ENCODE peak calls at places on chromosomes 16 and 17, in five cellular contexts. A is CD4-positive, alpha-beta T cell; W is Calu3; I is brain microvascular endothelial cell; Z is MM.1S. B is an unnamed sample.

GRCh38 chr17:42989726-42990652 is 8.2 kb upstream of the RPL27 start:
- DNase-seq in W (no peak), A (no peak), Z (no peak), I (no peak), B (no peak)

GRCh38 chr17:65902831-65903549 is 288.9 kb downstream of the CEP112 start:
- DNase-seq in I (no peak), Z (no peak), A (no peak), W (no peak), B (no peak)

GRCh38 chr16:85423631-85424030 is 189.5 kb upstream of the GSE1 start:
- DNase-seq in W (no peak), I (no peak), Z (no peak), A (no peak), B (no peak)

GRCh38 chr16:66471696-66472393 is 44.8 kb downstream of the BEAN1 start:
- DNase-seq in W (no peak), Z (no peak), I (no peak), A (no peak), B (no peak)

GRCh38 chr17:40443196-40443987 is at the start of gene IGFBP4:
- DNase-seq in A (peak), Z (peak), I (no peak), W (peak), B (peak)

GRCh38 chr16:85888405-85889331 is 10.3 kb upstream of the IRF8 start:
- DNase-seq in I (peak), A (no peak), W (no peak), Z (peak), B (peak)

GRCh38 chr16:872436-873242 is 72.1 kb upstream of the GNG13 start:
- DNase-seq in W (no peak), A (no peak), I (no peak), Z (no peak), B (no peak)

GRCh38 chr16:85363881-85364280 is 249.2 kb upstream of the GSE1 start:
- DNase-seq in I (peak), A (no peak), Z (no peak), W (no peak), B (no peak)

GRCh38 chr17:15464629-15465028 is 2.8 kb downstream of the CDRT4 start:
- DNase-seq in W (no peak), I (no peak), Z (no peak), A (no peak), B (no peak)

GRCh38 chr17:4059656-4060055 is 83.2 kb downstream of the ZZEF1 start:
- DNase-seq in A (no peak), W (no peak), I (no peak), Z (no peak), B (no peak)

GRCh38 chr17:57622886-57623433 is 122.1 kb downstream of the CCDC182 start:
- DNase-seq in I (peak), Z (no peak), A (no peak), W (no peak), B (peak)

GRCh38 chr17:74730491-74731346 is 6.3 kb upstream of the RAB37 start:
- DNase-seq in Z (no peak), W (no peak), I (no peak), A (no peak), B (no peak)

GRCh38 chr16:85615014-85615851 is 2.1 kb downstream of the GSE1 start:
- DNase-seq in A (peak), Z (no peak), W (peak), I (no peak), B (no peak)

GRCh38 chr17:4101127-4101798 is 41.6 kb downstream of the ZZEF1 start:
- DNase-seq in Z (peak), W (no peak), I (peak), A (no peak), B (peak)

GRCh38 chr17:41322903-41323895 is 7.7 kb upstream of the KRTAP17-1 start:
- DNase-seq in W (no peak), I (no peak), A (no peak), Z (no peak), B (no peak)

GRCh38 chr16:79209308-79209707 is 391.2 kb downstream of the MAF start:
- DNase-seq in W (no peak), A (no peak), I (no peak), Z (no peak), B (no peak)

GRCh38 chr16:73217654-73218053 is 169.7 kb upstream of the ZFHX3 start:
- DNase-seq in W (no peak), A (no peak), I (no peak), Z (no peak), B (no peak)

GRCh38 chr17:57401556-57402488 is 145.5 kb downstream of the MSI2 start:
- DNase-seq in W (no peak), Z (no peak), I (no peak), A (no peak), B (no peak)

GRCh38 chr17:3532859-3533142 is 24.8 kb downstream of the TRPV3 start:
- DNase-seq in W (no peak), A (no peak), I (no peak), Z (no peak), B (no peak)

GRCh38 chr16:8173111-8173644 is 417.1 kb downstream of the TMEM114 start:
- DNase-seq in A (no peak), Z (peak), I (peak), W (peak), B (peak)

GRCh38 chr16:85192736-85193493 is 80.6 kb upstream of the CIBAR2 start:
- DNase-seq in I (no peak), Z (no peak), W (no peak), A (no peak), B (no peak)

GRCh38 chr16:22663389-22664064 is 150.4 kb upstream of the HS3ST2 start:
- DNase-seq in Z (no peak), A (no peak), W (no peak), I (no peak), B (no peak)

GRCh38 chr17:1036171-1036844 is 39.4 kb downstream of the TIMM22 start:
- DNase-seq in W (no peak), I (no peak), A (no peak), Z (no peak), B (no peak)

GRCh38 chr17:17732892-17733670 is 51.8 kb downstream of the RAI1 start:
- DNase-seq in A (no peak), W (no peak), Z (no peak), I (peak), B (no peak)

GRCh38 chr16:11310997-11311561 is 29.9 kb upstream of the PRM1 start:
- DNase-seq in Z (peak), I (no peak), W (no peak), A (no peak), B (peak)

GRCh38 chr17:79777166-79777843 is 643 bp upstream of the CBX2 start:
- DNase-seq in A (no peak), Z (no peak), I (peak), W (peak), B (peak)

GRCh38 chr16:24685539-24686432 is 43.7 kb upstream of the TNRC6A start:
- DNase-seq in Z (no peak), W (peak), I (peak), A (no peak), B (no peak)

GRCh38 chr17:74935585-74936469 is at the start of gene OTOP3:
- DNase-seq in I (no peak), Z (no peak), W (peak), A (no peak), B (no peak)

GRCh38 chr17:28320215-28321061 is 1.4 kb downstream of the TMEM97 start:
- DNase-seq in W (no peak), Z (no peak), I (no peak), A (no peak), B (no peak)

GRCh38 chr17:49817993-49818392 is 29.5 kb downstream of the KAT7 start:
- DNase-seq in W (no peak), A (peak), Z (no peak), I (no peak), B (no peak)

GRCh38 chr16:29675811-29676643 is 3.0 kb upstream of the QPRT start:
- DNase-seq in I (peak), Z (peak), W (no peak), A (no peak), B (no peak)

GRCh38 chr17:8366231-8366630 is 10.3 kb downstream of the KRABD2 start:
- DNase-seq in A (no peak), W (no peak), I (peak), Z (no peak), B (peak)

GRCh38 chr17:75845058-75845711 is 981 bp upstream of the UNC13D start:
- DNase-seq in A (no peak), W (peak), I (peak), Z (peak), B (peak)

GRCh38 chr17:40600486-40601046 is 35.3 kb upstream of the CCR7 start:
- DNase-seq in W (peak), I (no peak), Z (no peak), A (no peak), B (no peak)

GRCh38 chr17:6452471-6453266 is 8.4 kb downstream of the PIMREG start:
- DNase-seq in W (no peak), I (no peak), A (no peak), Z (peak), B (no peak)

GRCh38 chr17:37642706-37643105 is 540 bp downstream of the DDX52 start:
- DNase-seq in W (no peak), Z (peak), I (peak), A (no peak), B (peak)

GRCh38 chr16:19284207-19284606 is 1.3 kb upstream of the CLEC19A start:
- DNase-seq in A (no peak), I (peak), Z (no peak), W (peak), B (no peak)

GRCh38 chr16:85514601-85515318 is 98.4 kb upstream of the GSE1 start:
- DNase-seq in I (peak), Z (no peak), A (no peak), W (peak), B (no peak)

GRCh38 chr17:80660527-80661198 is 116.0 kb downstream of the RPTOR start:
- DNase-seq in A (no peak), Z (no peak), W (no peak), I (no peak), B (no peak)

GRCh38 chr16:75011634-75012307 is 12.9 kb downstream of the ZNRF1 start:
- DNase-seq in I (peak), Z (no peak), W (peak), A (no peak), B (peak)
- TF ChIP-seq CTCF in I (no peak), Z (no peak), W (no peak), A (no peak), B (no peak)

GRCh38 chr17:78729636-78730035 is 52.4 kb downstream of the CYTH1 start:
- DNase-seq in W (no peak), Z (peak), I (no peak), A (no peak), B (no peak)

GRCh38 chr17:78727057-78727456 is 55.0 kb downstream of the CYTH1 start:
- DNase-seq in W (no peak), I (no peak), A (no peak), Z (peak), B (no peak)

GRCh38 chr17:78726471-78727010 is 55.5 kb downstream of the CYTH1 start:
- DNase-seq in A (no peak), I (no peak), W (no peak), Z (peak), B (no peak)

GRCh38 chr17:78728495-78728894 is 53.6 kb downstream of the CYTH1 start:
- DNase-seq in I (no peak), Z (peak), W (no peak), A (no peak), B (no peak)

GRCh38 chr17:78727476-78728229 is 54.4 kb downstream of the CYTH1 start:
- DNase-seq in I (no peak), W (no peak), A (no peak), Z (peak), B (no peak)
- TF ChIP-seq CTCF in I (no peak), W (no peak), A (no peak), Z (peak), B (no peak)

GRCh38 chr16:4811242-4811641 is 8.8 kb upstream of the ROGDI start:
- DNase-seq in I (no peak), W (no peak), A (no peak), Z (no peak), B (no peak)
- TF ChIP-seq CTCF in I (no peak), W (no peak), A (no peak), Z (no peak), B (no peak)

GRCh38 chr17:14050616-14051015 is 18.7 kb upstream of the COX10 start:
- DNase-seq in A (no peak), I (no peak), Z (no peak), W (no peak), B (no peak)

GRCh38 chr17:14044702-14045101 is 24.6 kb upstream of the COX10 start:
- DNase-seq in Z (no peak), A (no peak), I (no peak), W (no peak), B (no peak)

GRCh38 chr17:14047591-14047990 is 21.7 kb upstream of the COX10 start:
- DNase-seq in W (no peak), A (no peak), I (no peak), Z (no peak), B (no peak)

GRCh38 chr17:14046978-14047377 is 22.3 kb upstream of the COX10 start:
- DNase-seq in Z (no peak), W (no peak), A (no peak), I (no peak), B (no peak)

GRCh38 chr17:14048169-14048568 is 21.1 kb upstream of the COX10 start:
- DNase-seq in A (no peak), W (peak), Z (no peak), I (no peak), B (no peak)
- TF ChIP-seq CTCF in A (no peak), W (peak), Z (no peak), I (peak), B (peak)

GRCh38 chr16:57107324-57107922 is 15.0 kb downstream of the CPNE2 start:
- DNase-seq in I (no peak), Z (no peak), W (no peak), A (no peak), B (no peak)
- TF ChIP-seq CTCF in I (no peak), Z (no peak), W (no peak), A (no peak), B (no peak)

DNA sequence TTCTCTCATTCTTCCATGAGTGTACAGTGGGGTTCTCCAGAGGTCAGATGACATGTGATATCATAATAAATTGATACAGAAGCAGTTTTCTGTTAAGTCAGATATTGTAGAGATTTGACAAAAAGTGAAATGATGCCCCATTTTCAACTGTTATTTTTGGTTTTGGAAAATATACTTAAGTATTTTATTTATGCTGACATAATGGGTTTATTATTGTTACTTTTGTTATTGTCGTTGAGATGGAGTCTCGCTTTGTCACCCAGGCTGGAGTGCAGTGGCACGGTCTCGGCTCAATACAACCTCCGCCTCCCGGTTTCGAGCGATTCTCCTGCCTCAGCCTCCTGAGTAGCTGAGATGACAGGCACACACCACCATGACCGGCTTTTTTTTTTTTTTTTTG is 94.4 kb downstream of the DNAH9 start:
- DNase-seq in A (no peak), I (no peak), W (no peak), Z (no peak), B (no peak)
- TF ChIP-seq CTCF in A (no peak), I (no peak), W (no peak), Z (no peak), B (no peak)

DNA sequence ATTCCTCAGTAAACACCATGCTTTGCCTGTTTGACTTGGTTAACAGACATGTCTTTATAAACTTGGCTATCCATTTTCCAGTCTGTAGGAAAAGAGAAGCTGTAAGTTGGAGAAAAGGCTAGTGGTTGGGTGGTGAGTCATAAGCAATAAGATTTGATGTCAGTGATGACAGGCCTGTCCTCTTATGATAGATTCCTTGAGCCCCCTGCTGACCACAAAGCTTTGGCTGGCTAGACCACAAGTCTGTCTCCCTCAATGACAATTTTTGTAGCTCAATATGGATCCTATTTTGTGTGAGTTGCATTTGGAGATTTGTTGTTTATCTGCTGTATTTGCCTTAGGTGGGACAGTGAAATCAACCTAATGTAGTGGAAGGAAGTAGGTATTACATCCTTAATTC is 67.6 kb downstream of the SIAH1 start:
- DNase-seq in W (peak), Z (peak), I (peak), A (no peak), B (no peak)
- TF ChIP-seq CTCF in W (no peak), Z (peak), I (peak), A (no peak), B (no peak)

DNA sequence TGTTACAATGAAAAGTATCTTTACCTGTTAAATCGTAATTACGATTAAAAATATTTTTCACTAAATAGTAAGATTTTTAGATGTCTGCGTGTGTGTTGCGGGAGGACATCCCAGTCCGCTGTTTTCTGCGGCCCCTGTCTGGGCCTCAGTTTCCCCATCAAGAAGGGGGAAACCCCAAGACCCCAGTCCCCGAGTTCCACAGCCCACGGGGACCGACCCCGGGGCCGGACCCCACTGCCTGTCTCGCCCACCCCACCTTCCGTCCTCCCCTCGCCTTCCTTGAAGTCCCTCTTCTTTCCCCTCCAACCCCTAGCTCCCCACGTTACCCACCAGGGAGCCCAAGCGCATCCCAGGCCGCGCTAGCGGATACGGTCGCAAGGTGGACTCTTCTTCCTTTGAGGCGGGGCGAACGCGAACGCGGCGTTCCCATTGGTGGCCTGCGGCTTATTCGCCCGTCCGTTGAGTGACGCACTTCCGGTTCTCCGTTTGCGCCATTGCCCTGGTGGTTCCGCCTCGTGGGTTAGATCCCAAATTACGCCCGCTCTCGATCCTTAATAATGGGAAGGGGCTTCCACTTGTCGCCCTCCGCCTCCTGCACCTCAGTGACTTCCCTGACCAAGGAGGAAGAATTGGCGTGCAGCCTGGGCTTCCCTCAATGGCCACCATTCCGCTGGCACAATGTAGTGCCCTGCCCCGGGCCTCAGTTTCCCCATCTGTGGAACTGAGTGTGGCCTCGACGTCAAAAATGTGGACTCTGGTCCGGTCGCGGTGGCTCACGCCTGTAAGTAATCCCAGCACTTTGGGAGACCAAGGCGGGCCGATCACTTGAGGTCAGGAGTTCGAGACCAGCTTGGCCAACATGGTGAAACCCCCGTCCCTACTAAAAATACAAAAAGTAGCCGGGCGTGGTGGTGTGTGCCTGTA is at the start of gene NSMCE1:
- DNase-seq in A (peak), W (peak), I (peak), Z (peak), B (peak)
- TF ChIP-seq CTCF in A (no peak), W (peak), I (peak), Z (no peak), B (no peak)